ENCODE peak calls at places on chromosomes 5 and 9, in five cellular contexts. X is prostate gland, P is Peyer's patch, N is vagina, W is uterus. E is an unnamed sample.

GRCh38 chr9:7912037-7912535 is 112.5 kb upstream of the DMAC1 start:
- DNase-seq in X (no peak), W (no peak), P (no peak), N (no peak), E (no peak)

GRCh38 chr9:123982535-123982934 is 29.0 kb upstream of the LHX2 start:
- DNase-seq in W (no peak), P (no peak), X (no peak), N (no peak), E (no peak)

GRCh38 chr5:94524841-94525697 is 93.3 kb downstream of the KIAA0825 start:
- DNase-seq in X (peak), P (no peak), W (no peak), N (no peak), E (no peak)

GRCh38 chr5:100479079-100479688 is 56.0 kb upstream of the FAM174A start:
- DNase-seq in W (no peak), X (peak), P (no peak), N (no peak), E (no peak)

GRCh38 chr5:3116366-3116765 is 364.9 kb upstream of the IRX2 start:
- DNase-seq in X (no peak), N (no peak), W (no peak), P (no peak), E (no peak)

GRCh38 chr5:922745-923472 is 30.2 kb downstream of the TRIP13 start:
- DNase-seq in P (no peak), W (peak), X (no peak), N (no peak), E (no peak)

GRCh38 chr5:171425596-171426244 is 6.3 kb downstream of the FGF18 start:
- DNase-seq in N (no peak), P (no peak), W (no peak), X (no peak), E (peak)

GRCh38 chr9:127049044-127049443 is 73.4 kb downstream of the ANGPTL2 start:
- DNase-seq in X (peak), N (peak), W (peak), P (no peak), E (no peak)

GRCh38 chr9:109498195-109499060 is at the start of gene PTPN3:
- DNase-seq in N (no peak), P (peak), W (no peak), X (no peak), E (no peak)

GRCh38 chr9:125276771-125277170 is 15.1 kb downstream of the GAPVD1 start:
- DNase-seq in N (no peak), P (no peak), X (no peak), W (no peak), E (peak)

GRCh38 chr5:176360894-176361436 is 599 bp downstream of the KIAA1191 start:
- DNase-seq in N (no peak), W (no peak), X (no peak), P (no peak), E (no peak)

GRCh38 chr9:87528969-87529368 is 31.3 kb downstream of the DAPK1 start:
- DNase-seq in X (no peak), N (no peak), P (no peak), W (no peak), E (no peak)

GRCh38 chr5:43193171-43193951 is 1.3 kb downstream of the NIM1K start:
- DNase-seq in N (no peak), W (peak), X (no peak), P (no peak), E (no peak)

GRCh38 chr5:104344809-104345512 is 782.4 kb upstream of the NUDT12 start:
- DNase-seq in X (no peak), W (no peak), P (no peak), N (no peak), E (no peak)

GRCh38 chr5:270340-270739 is 1.1 kb upstream of the PDCD6 start:
- DNase-seq in P (no peak), N (peak), W (no peak), X (no peak), E (peak)

GRCh38 chr9:121156263-121156731 is 45.4 kb downstream of the RAB14 start:
- DNase-seq in X (peak), W (no peak), P (no peak), N (no peak), E (no peak)

GRCh38 chr5:154421868-154422267 is 23.9 kb upstream of the SAP30L start:
- DNase-seq in N (no peak), X (no peak), P (no peak), W (no peak), E (no peak)

GRCh38 chr9:93677061-93677571 is 100.7 kb downstream of the PHF2 start:
- DNase-seq in X (no peak), N (peak), W (peak), P (peak), E (peak)

GRCh38 chr5:87541033-87541432 is 128.3 kb upstream of the CCNH start:
- DNase-seq in N (no peak), X (peak), W (peak), P (no peak), E (no peak)

GRCh38 chr9:15785584-15785983 is 232.7 kb downstream of the CCDC171 start:
- DNase-seq in W (no peak), N (no peak), P (no peak), X (no peak), E (no peak)

DNA sequence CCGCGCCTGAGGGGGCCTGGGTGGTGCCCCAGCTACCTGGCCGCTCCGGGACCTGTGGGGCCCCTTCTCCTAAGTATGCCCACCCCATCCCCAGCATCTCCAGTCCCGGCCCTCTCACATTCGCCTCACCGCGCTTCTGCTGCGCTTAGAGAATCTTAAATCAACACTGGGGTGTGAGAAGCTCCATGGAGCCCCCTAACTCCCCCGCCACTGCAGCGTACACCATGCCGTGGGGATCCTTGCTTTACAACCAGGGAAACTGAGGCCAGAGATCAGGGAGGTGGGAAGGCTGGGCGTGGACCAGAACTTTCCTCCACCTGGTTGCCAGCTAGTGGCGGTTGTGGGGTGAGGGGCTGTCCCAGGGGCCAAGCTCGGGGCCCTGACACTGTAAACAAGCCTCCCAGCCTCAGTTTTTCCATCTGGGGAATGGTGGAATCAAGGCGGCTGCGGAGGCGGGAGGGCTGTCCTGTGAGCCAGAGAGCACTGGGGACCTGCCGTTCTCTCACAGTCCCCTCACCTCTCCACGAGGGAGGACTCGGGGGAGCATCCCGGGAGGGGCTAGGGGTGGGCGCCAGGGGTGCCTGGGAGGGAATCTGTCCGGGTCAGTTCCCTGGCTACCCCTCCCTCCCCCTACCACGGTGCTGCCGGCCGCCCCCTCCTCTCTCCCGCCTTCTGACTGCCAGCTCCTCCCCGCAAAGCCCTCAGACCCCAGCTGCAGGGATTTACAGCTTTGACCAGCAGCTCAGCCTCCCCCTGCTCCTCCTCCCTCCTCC is 161.2 kb downstream of the C9orf50 start:
- DNase-seq in X (no peak), W (no peak), P (no peak), N (peak), E (no peak)
- H3K4me3 ChIP-seq in X (no peak), W (peak), P (peak), N (peak), E (no peak)

GRCh38 chr9:37503736-37504135 is 18.0 kb downstream of the POLR1E start:
- DNase-seq in W (no peak), P (no peak), X (no peak), N (no peak), E (no peak)
- TF ChIP-seq POLR2A in W (no peak), P (no peak), X (no peak), N (no peak), E (no peak)

GRCh38 chr9:130626249-130626982 is 38.0 kb upstream of the PRDM12 start:
- DNase-seq in X (no peak), P (no peak), W (no peak), N (no peak), E (peak)
- TF ChIP-seq CTCF in X (no peak), P (no peak), W (no peak), N (no peak), E (no peak)

GRCh38 chr9:104263942-104264341 is 169.8 kb downstream of the SMC2 start:
- DNase-seq in W (no peak), N (no peak), X (no peak), P (no peak), E (no peak)

GRCh38 chr9:104256031-104256709 is 162.1 kb downstream of the SMC2 start:
- DNase-seq in W (no peak), N (no peak), X (no peak), P (no peak), E (no peak)

GRCh38 chr9:104256710-104257091 is 162.6 kb downstream of the SMC2 start:
- DNase-seq in P (no peak), X (no peak), W (no peak), N (no peak), E (no peak)

GRCh38 chr9:104260004-104260403 is 165.9 kb downstream of the SMC2 start:
- DNase-seq in P (no peak), N (no peak), W (no peak), X (no peak), E (no peak)

DNA sequence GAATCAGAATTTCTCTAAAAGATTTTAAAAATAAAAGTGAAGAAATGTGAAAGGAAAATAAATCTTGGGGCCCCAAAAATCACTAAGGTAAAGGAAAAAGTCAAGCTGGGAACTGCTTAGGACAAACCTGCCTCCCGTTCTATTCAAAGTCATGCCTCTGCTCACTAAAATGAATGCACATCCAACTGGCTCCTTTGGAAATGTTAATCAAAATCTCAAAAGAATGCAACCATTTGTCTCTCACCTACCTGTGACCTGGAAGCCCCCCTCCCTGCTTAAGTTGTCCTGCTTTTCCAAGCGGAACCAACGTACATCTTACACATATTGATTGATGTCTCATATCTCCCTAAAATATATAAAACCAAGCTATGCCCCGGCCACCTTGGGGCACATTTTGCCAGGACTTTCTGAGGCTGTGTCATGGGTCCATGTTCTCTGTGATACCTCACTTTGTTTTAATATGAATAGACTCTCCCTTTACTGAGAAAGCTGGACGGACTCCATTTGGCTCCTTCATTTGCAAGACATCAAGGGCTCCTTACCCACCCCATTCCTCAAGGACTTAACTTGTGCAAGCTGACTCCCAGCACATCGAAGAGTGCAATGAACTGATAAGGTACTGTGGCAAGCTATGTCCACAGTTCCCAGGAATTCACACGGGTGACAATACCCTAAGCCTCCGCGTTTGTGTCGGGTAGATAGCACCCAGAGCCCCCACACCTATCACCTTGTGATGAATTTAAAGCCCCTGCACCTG is 164.4 kb downstream of the SMC2 start:
- DNase-seq in W (no peak), P (no peak), X (no peak), N (no peak), E (no peak)
- H3K4me3 ChIP-seq in W (no peak), P (no peak), X (no peak), N (no peak), E (no peak)

GRCh38 chr5:36151434-36152323 is at the start of the genes LMBRD2 and SKP2:
- DNase-seq in N (peak), X (peak), P (peak), W (peak), E (peak)
- TF ChIP-seq POLR2A in N (no peak), X (peak), P (peak), W (peak), E (no peak)

GRCh38 chr5:170338933-170339779 is 41.6 kb upstream of the LCP2 start:
- DNase-seq in P (no peak), N (no peak), W (no peak), X (no peak), E (no peak)
- TF ChIP-seq CTCF in P (peak), N (no peak), W (no peak), X (no peak), E (no peak)

GRCh38 chr9:80158150-80158549 is 586.4 kb downstream of the TLE4 start:
- DNase-seq in X (no peak), W (no peak), N (no peak), P (no peak), E (no peak)
- H3K4me3 ChIP-seq in X (no peak), W (no peak), N (no peak), P (no peak), E (no peak)